ENCODE peak calls at places on chromosome 1, in eight cellular contexts. C is NCI-H1417 treated with DMSO at 0.1 percent for 48 hours, Q is mammary epithelial cell, F is kidney tubule cell, A is ELR, B is lung microvascular endothelial cell, V is LHCN-M2, L is IMR-90. M is an unnamed sample.

GRCh38 chr1:210764536-210764935 is 369.4 kb downstream of the KCNH1 start:
- DNase-seq in C (no peak), Q (no peak), F (no peak), A (no peak), B (no peak), V (peak; percentile 89), L (no peak), M (no peak)

GRCh38 chr1:40845895-40846294 is 16.3 kb downstream of the CITED4 start:
- DNase-seq in C (no peak), Q (no peak), F (no peak), A (no peak), B (no peak), V (no peak), L (no peak), M (no peak)

GRCh38 chr1:110310300-110310699 is 28.9 kb upstream of the RBM15 start:
- DNase-seq in C (no peak), Q (no peak), F (no peak), A (no peak), B (no peak), V (no peak), L (no peak), M (no peak)

GRCh38 chr1:38719880-38720279 is 139.7 kb downstream of the RRAGC start:
- DNase-seq in C (no peak), Q (no peak), F (no peak), A (no peak), B (no peak), V (no peak), L (no peak), M (no peak)

GRCh38 chr1:3132685-3133084 is 63.7 kb downstream of the PRDM16 start:
- DNase-seq in C (no peak), Q (no peak), F (no peak), A (no peak), B (no peak), V (no peak), L (no peak), M (no peak)

GRCh38 chr1:98211271-98211840 is 290.5 kb upstream of the DPYD start:
- DNase-seq in C (no peak), Q (no peak), F (peak; percentile 29), A (peak; percentile 21), B (no peak), V (no peak), L (no peak), M (no peak)

GRCh38 chr1:117301906-117302305 is 65.3 kb upstream of the MAN1A2 start:
- DNase-seq in C (no peak), Q (peak; percentile 24), F (no peak), A (no peak), B (no peak), V (no peak), L (no peak), M (no peak)

GRCh38 chr1:151547119-151547899 is 7.2 kb downstream of the TUFT1 start:
- DNase-seq in C (no peak), Q (peak; percentile 93), F (peak; percentile 99), A (peak; percentile 92), B (peak; percentile 82), V (peak; percentile 81), L (peak; percentile 93), M (peak; percentile 97)

GRCh38 chr1:118461154-118461553 is 276.1 kb upstream of the SPAG17 start:
- DNase-seq in C (no peak), Q (no peak), F (peak; percentile 25), A (peak; percentile 1), B (no peak), V (no peak), L (no peak), M (peak; percentile 19)

GRCh38 chr1:56125316-56125715 is 454.0 kb downstream of the PLPP3 start:
- DNase-seq in C (no peak), Q (peak; percentile 84), F (peak; percentile 64), A (no peak), B (no peak), V (no peak), L (no peak), M (peak; percentile 70)

GRCh38 chr1:59556802-59557548 is 257.8 kb upstream of the HOOK1 start:
- DNase-seq in C (no peak), Q (peak; percentile 51), F (peak; percentile 30), A (no peak), B (no peak), V (no peak), L (no peak), M (no peak)

GRCh38 chr1:51300270-51300669 is 30.1 kb downstream of the TTC39A start:
- DNase-seq in C (no peak), Q (no peak), F (no peak), A (no peak), B (no peak), V (no peak), L (no peak), M (no peak)

GRCh38 chr1:30317921-30318320 is 405.5 kb downstream of the MATN1 start:
- DNase-seq in C (no peak), Q (no peak), F (no peak), A (no peak), B (no peak), V (no peak), L (no peak), M (no peak)

GRCh38 chr1:58650141-58650540 is 49.7 kb downstream of the MYSM1 start:
- DNase-seq in C (no peak), Q (peak; percentile 26), F (peak; percentile 7), A (peak; percentile 45), B (no peak), V (peak; percentile 5), L (peak; percentile 47), M (no peak)

GRCh38 chr1:243513726-243514491 is 258.1 kb downstream of the SDCCAG8 start:
- DNase-seq in C (no peak), Q (peak; percentile 70), F (peak; percentile 38), A (peak; percentile 78), B (no peak), V (peak; percentile 36), L (peak; percentile 18), M (no peak)

GRCh38 chr1:153963850-153964331 is 554 bp upstream of the SLC39A1 start:
- DNase-seq in C (no peak), Q (peak; percentile 66), F (peak; percentile 82), A (peak; percentile 85), B (peak; percentile 30), V (no peak), L (no peak), M (peak; percentile 74)

GRCh38 chr1:3003039-3003940 is 18.0 kb upstream of the ACTRT2 start:
- DNase-seq in C (no peak), Q (no peak), F (no peak), A (no peak), B (no peak), V (no peak), L (no peak), M (no peak)

GRCh38 chr1:3588395-3588794 is 22.9 kb downstream of the MEGF6 start:
- DNase-seq in C (no peak), Q (no peak), F (no peak), A (no peak), B (no peak), V (no peak), L (no peak), M (no peak)